ENCODE peak calls at places on chromosomes 3 and 15, in ten cellular contexts. N is A673, F is endothelial cell of umbilical vein, K is PC-3, S is H1, R is GM23338, J is astrocyte, U is PC-9, B is HCT116, O is keratinocyte. C is an unnamed sample.

GRCh38 chr15:71055461-71055860 is 59.8 kb upstream of the THSD4 start:
- DNase-seq in N (peak; percentile 41), F (peak; percentile 24), K (peak; percentile 66), S (no peak), R (no peak), J (peak; percentile 58), U (no peak), B (no peak), O (no peak), C (peak; percentile 67)

GRCh38 chr15:44028349-44028748 is 166.7 kb downstream of the FRMD5 start:
- DNase-seq in N (no peak), F (peak; percentile 55), K (no peak), S (no peak), R (no peak), J (peak; percentile 56), U (no peak), B (no peak), O (no peak), C (no peak)

GRCh38 chr3:154112146-154112545 is 9.0 kb upstream of the ARHGEF26 start:
- DNase-seq in N (no peak), F (no peak), K (no peak), S (no peak), R (no peak), J (no peak), U (no peak), B (no peak), O (no peak), C (no peak)

GRCh38 chr15:35182841-35183479 is 97.9 kb upstream of the NANOGP8 start:
- DNase-seq in N (peak; percentile 87), F (no peak), K (no peak), S (peak; percentile 75), R (peak; percentile 90), J (no peak), U (no peak), B (no peak), O (no peak), C (no peak)

GRCh38 chr3:61250784-61251173 is 473 bp downstream of the FHIT start:
- DNase-seq in N (peak; percentile 0), F (no peak), K (peak; percentile 43), S (peak; percentile 57), R (peak; percentile 40), J (no peak), U (no peak), B (peak; percentile 34), O (peak; percentile 23), C (no peak)

GRCh38 chr3:45224824-45225464 is 1.1 kb downstream of the TMEM158 start:
- DNase-seq in N (peak; percentile 26), F (peak; percentile 64), K (peak; percentile 73), S (peak; percentile 81), R (peak; percentile 83), J (peak; percentile 46), U (no peak), B (no peak), O (no peak), C (peak; percentile 69)

GRCh38 chr15:69973102-69973714 is 124.5 kb downstream of the TLE3 start:
- DNase-seq in N (no peak), F (no peak), K (peak; percentile 85), S (no peak), R (peak; percentile 69), J (peak; percentile 33), U (peak; percentile 75), B (no peak), O (no peak), C (peak; percentile 32)

GRCh38 chr15:44489464-44489863 is 47.5 kb upstream of the EIF3J start:
- DNase-seq in N (peak; percentile 21), F (peak; percentile 77), K (peak; percentile 87), S (no peak), R (no peak), J (peak; percentile 90), U (peak; percentile 51), B (peak; percentile 33), O (peak; percentile 13), C (peak; percentile 83)

GRCh38 chr15:23416349-23417276 is 30.4 kb downstream of the GOLGA6L2 start:
- DNase-seq in N (no peak), F (no peak), K (no peak), S (peak; percentile 77), R (peak; percentile 75), J (no peak), U (no peak), B (no peak), O (no peak), C (no peak)

GRCh38 chr3:169658311-169658931 is 5.1 kb downstream of the MECOM start:
- DNase-seq in N (no peak), F (peak; percentile 70), K (no peak), S (peak; percentile 69), R (peak; percentile 57), J (no peak), U (no peak), B (no peak), O (no peak), C (peak; percentile 10)
- TF ChIP-seq EZH2 in N (no peak), F (no peak), K (no peak), S (peak; percentile 70), R (no peak), J (no peak), U (no peak), B (no peak), O (peak; percentile 81), C (no peak)

DNA sequence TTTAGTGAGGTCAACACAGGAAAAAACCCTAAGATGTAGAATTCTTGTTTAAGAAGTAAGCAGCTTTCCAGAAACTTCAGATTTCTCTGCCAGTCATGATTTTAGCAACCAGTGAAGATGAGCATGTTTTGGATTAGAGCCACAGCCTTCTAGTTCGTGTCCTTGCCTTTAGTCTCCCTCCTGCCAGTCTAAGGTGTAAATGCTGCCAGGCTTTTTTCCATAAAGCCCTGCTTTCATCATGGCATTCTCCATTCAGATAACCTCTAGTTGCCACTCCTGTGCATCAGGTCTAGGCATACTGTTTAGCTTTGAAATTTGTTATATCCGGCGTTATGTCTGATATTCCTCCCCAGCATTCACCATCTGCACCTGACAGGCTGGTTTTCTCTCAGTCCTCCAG is 37.3 kb downstream of the SYN2 start:
- DNase-seq in N (no peak), F (no peak), K (no peak), S (no peak), R (no peak), J (no peak), U (no peak), B (no peak), O (no peak), C (no peak)
- TF ChIP-seq CTCF in N (no peak), F (no peak), K (no peak), S (no peak), R (no peak), J (no peak), U (no peak), B (no peak), O (no peak), C (no peak)

GRCh38 chr3:13515036-13515435 is 33.9 kb upstream of the FBLN2 start:
- DNase-seq in N (no peak), F (no peak), K (no peak), S (no peak), R (no peak), J (no peak), U (no peak), B (no peak), O (no peak), C (no peak)

GRCh38 chr3:13515786-13516783 is 32.8 kb upstream of the FBLN2 start:
- DNase-seq in N (no peak), F (no peak), K (no peak), S (no peak), R (no peak), J (no peak), U (no peak), B (no peak), O (no peak), C (no peak)

GRCh38 chr3:13519392-13519791 is 29.5 kb upstream of the FBLN2 start:
- DNase-seq in N (no peak), F (no peak), K (no peak), S (no peak), R (peak; percentile 56), J (no peak), U (no peak), B (no peak), O (no peak), C (no peak)

GRCh38 chr3:13518516-13519351 is 30.2 kb upstream of the FBLN2 start:
- DNase-seq in N (no peak), F (no peak), K (no peak), S (no peak), R (no peak), J (no peak), U (no peak), B (no peak), O (no peak), C (peak; percentile 57)

DNA sequence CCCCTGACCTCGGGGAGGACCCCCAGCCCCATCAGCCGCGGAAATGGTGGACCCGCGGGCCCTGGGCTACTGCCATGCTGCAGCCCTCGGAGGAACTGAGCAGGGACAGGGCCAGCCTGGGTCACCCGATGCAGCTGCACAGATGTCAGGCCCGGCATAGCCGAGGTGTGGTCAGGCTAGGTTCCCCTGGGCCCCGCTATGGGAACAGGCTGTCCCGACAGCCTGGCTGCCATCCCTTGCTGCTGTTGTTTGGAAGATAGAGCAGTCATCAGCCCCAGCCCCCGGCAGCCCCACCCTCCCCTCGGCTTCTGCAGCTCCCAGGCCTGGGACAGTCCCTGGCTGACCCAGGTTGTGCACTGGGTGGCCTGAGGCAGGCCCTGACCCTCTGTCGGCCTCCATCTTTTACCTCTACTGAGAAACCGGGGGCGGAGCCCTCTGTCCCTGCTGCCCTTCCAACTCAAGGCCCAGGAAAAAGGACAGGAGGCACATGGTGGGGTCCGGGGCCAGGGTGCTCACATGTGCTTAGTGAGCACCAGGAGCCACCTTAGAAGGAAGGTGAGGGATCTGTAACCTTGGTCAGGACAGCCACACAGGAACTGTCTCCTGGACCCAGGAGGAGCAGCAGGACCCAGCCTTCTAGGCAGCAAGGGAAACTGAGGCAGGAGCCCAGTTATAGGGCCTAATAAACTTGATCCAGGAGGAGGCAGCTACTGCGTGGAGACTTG is 31.5 kb upstream of the FBLN2 start:
- DNase-seq in N (no peak), F (no peak), K (no peak), S (no peak), R (no peak), J (no peak), U (no peak), B (no peak), O (no peak), C (no peak)
- TF ChIP-seq EZH2 in N (no peak), F (no peak), K (no peak), S (no peak), R (no peak), J (no peak), U (no peak), B (no peak), O (no peak), C (no peak)

DNA sequence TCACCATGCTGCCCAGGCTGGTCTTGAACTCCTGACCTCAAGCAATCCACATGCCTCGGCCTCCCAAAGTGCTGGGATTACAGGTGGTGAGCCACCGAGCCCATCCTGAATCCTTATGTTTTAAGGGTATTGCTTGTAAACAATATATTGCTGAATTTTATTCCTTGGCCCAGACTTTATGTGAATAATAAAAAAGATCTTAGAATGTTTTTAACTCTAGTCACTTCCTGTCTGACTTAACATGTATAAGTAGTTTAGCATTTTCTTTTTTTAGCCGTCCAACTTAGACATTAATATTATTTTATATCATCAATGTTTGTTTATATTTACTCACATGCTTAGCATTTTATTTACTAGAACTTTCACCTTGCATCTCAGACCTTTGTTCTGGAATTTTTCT is 9.2 kb upstream of the EIF2B5 start:
- DNase-seq in N (no peak), F (no peak), K (peak; percentile 54), S (no peak), R (no peak), J (no peak), U (no peak), B (no peak), O (no peak), C (no peak)
- TF ChIP-seq CTCF in N (no peak), F (no peak), K (no peak), S (no peak), R (no peak), J (no peak), U (no peak), B (no peak), O (no peak), C (no peak)